ENCODE peak calls at places on chromosome 11, in six cellular contexts. One of them, this sample, is unnamed.

GRCh38 chr11:26953770-26954392 is 40.0 kb upstream of the FIBIN start:
- DNase-seq in choroid plexus epithelial cell: peak
- DNase-seq in HL-60: no peak
- DNase-seq in OCI-LY7: no peak
- DNase-seq in Panc1: no peak
- DNase-seq in Caco-2: no peak
- DNase-seq in this sample: no peak

GRCh38 chr11:75665126-75665525 is 3.7 kb downstream of the MAP6 start:
- DNase-seq in HL-60: no peak
- DNase-seq in Panc1: no peak
- DNase-seq in OCI-LY7: no peak
- DNase-seq in choroid plexus epithelial cell: no peak
- DNase-seq in Caco-2: no peak
- DNase-seq in this sample: no peak

GRCh38 chr11:126186708-126187481 is 24.6 kb downstream of the RPUSD4 start:
- DNase-seq in HL-60: no peak
- DNase-seq in choroid plexus epithelial cell: no peak
- DNase-seq in OCI-LY7: no peak
- DNase-seq in Caco-2: no peak
- DNase-seq in Panc1: no peak
- DNase-seq in this sample: no peak

GRCh38 chr11:18367431-18367830 is 26.9 kb upstream of the LDHA start:
- DNase-seq in Panc1: no peak
- DNase-seq in OCI-LY7: no peak
- DNase-seq in HL-60: no peak
- DNase-seq in Caco-2: no peak
- DNase-seq in choroid plexus epithelial cell: peak
- DNase-seq in this sample: no peak

GRCh38 chr11:111851636-111852035 is 19.7 kb downstream of the ALG9 start:
- DNase-seq in OCI-LY7: peak
- DNase-seq in Caco-2: no peak
- DNase-seq in Panc1: no peak
- DNase-seq in HL-60: no peak
- DNase-seq in choroid plexus epithelial cell: peak
- DNase-seq in this sample: no peak

GRCh38 chr11:1822648-1823375 is 12.0 kb upstream of the SYT8 start:
- DNase-seq in HL-60: no peak
- DNase-seq in Caco-2: no peak
- DNase-seq in OCI-LY7: no peak
- DNase-seq in Panc1: no peak
- DNase-seq in choroid plexus epithelial cell: no peak
- DNase-seq in this sample: no peak

GRCh38 chr11:9677951-9678350 is 14.1 kb downstream of the SWAP70 start:
- DNase-seq in OCI-LY7: no peak
- DNase-seq in choroid plexus epithelial cell: no peak
- DNase-seq in HL-60: no peak
- DNase-seq in Caco-2: no peak
- DNase-seq in Panc1: no peak
- DNase-seq in this sample: no peak

GRCh38 chr11:103842795-103843194 is 193.6 kb upstream of the DDI1 start:
- DNase-seq in Caco-2: no peak
- DNase-seq in Panc1: no peak
- DNase-seq in OCI-LY7: no peak
- DNase-seq in HL-60: no peak
- DNase-seq in choroid plexus epithelial cell: peak
- DNase-seq in this sample: no peak

GRCh38 chr11:61325649-61326414 is 7.1 kb downstream of the DDB1 start:
- DNase-seq in HL-60: no peak
- DNase-seq in OCI-LY7: no peak
- DNase-seq in Caco-2: no peak
- DNase-seq in Panc1: no peak
- DNase-seq in choroid plexus epithelial cell: peak
- DNase-seq in this sample: no peak

GRCh38 chr11:76074178-76075112 is 131.9 kb downstream of the WNT11 start:
- DNase-seq in Panc1: no peak
- DNase-seq in OCI-LY7: no peak
- DNase-seq in HL-60: no peak
- DNase-seq in Caco-2: no peak
- DNase-seq in choroid plexus epithelial cell: peak
- DNase-seq in this sample: no peak

DNA sequence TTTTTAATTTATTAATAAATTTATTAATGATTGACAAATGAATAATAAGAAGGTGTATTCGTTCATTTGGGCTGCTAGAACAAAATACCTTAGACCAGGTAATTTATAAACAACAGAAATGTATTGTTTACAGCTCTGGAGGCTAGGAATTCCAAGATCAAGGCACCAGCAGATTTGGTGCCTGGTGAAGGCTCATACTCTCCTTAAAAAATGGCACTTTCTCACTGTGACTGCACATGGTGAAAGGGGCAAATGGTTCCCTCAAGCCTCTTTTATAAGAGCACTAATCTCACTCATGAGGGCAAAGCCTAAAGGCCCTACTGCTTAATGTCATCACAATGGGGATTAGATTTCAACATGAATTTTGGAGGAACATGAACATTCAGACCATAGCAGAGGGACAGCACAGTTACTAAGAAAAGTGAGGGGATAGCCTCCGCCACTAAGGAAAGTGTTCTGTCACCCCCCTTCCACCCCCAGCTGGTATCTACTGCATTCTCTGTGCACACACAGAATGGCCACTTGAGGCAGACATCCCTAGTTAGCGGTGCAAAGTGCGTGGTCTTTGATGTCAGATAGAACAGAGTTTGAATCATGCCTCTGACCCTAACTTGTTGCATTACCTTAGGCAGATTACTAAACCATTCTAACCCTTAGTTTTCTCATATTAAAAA is 47.2 kb upstream of the CEP295 start:
- DNase-seq in HL-60: no peak
- DNase-seq in OCI-LY7: peak
- DNase-seq in choroid plexus epithelial cell: no peak
- DNase-seq in Caco-2: no peak
- DNase-seq in Panc1: no peak
- DNase-seq in this sample: no peak
- TF ChIP-seq CTCF in HL-60: peak
- TF ChIP-seq CTCF in OCI-LY7: peak
- TF ChIP-seq CTCF in choroid plexus epithelial cell: peak
- TF ChIP-seq CTCF in Caco-2: peak
- TF ChIP-seq CTCF in Panc1: peak
- TF ChIP-seq CTCF in this sample: no peak

GRCh38 chr11:119995730-119996491 is 142.0 kb downstream of the TRIM29 start:
- DNase-seq in HL-60: no peak
- DNase-seq in Panc1: no peak
- DNase-seq in choroid plexus epithelial cell: no peak
- DNase-seq in OCI-LY7: no peak
- DNase-seq in Caco-2: peak
- DNase-seq in this sample: no peak
- TF ChIP-seq CTCF in HL-60: no peak
- TF ChIP-seq CTCF in Panc1: no peak
- TF ChIP-seq CTCF in choroid plexus epithelial cell: no peak
- TF ChIP-seq CTCF in OCI-LY7: no peak
- TF ChIP-seq CTCF in Caco-2: no peak
- TF ChIP-seq CTCF in this sample: no peak

GRCh38 chr11:70715636-70716035 is 317.3 kb downstream of the CTTN start:
- DNase-seq in Panc1: no peak
- DNase-seq in OCI-LY7: no peak
- DNase-seq in HL-60: no peak
- DNase-seq in choroid plexus epithelial cell: no peak
- DNase-seq in Caco-2: no peak
- DNase-seq in this sample: no peak
- TF ChIP-seq CTCF in Panc1: no peak
- TF ChIP-seq CTCF in OCI-LY7: no peak
- TF ChIP-seq CTCF in HL-60: no peak
- TF ChIP-seq CTCF in choroid plexus epithelial cell: no peak
- TF ChIP-seq CTCF in Caco-2: no peak
- TF ChIP-seq CTCF in this sample: no peak

GRCh38 chr11:66327171-66328035 is 8.8 kb downstream of the RIN1 start:
- DNase-seq in choroid plexus epithelial cell: peak
- DNase-seq in HL-60: no peak
- DNase-seq in OCI-LY7: no peak
- DNase-seq in Caco-2: no peak
- DNase-seq in Panc1: no peak
- DNase-seq in this sample: no peak

GRCh38 chr11:66328036-66328306 is 8.3 kb downstream of the RIN1 start:
- DNase-seq in Panc1: no peak
- DNase-seq in Caco-2: no peak
- DNase-seq in OCI-LY7: no peak
- DNase-seq in HL-60: no peak
- DNase-seq in choroid plexus epithelial cell: no peak
- DNase-seq in this sample: no peak

GRCh38 chr11:66328307-66329144 is 7.7 kb downstream of the RIN1 start:
- DNase-seq in Caco-2: peak
- DNase-seq in choroid plexus epithelial cell: peak
- DNase-seq in Panc1: peak
- DNase-seq in OCI-LY7: peak
- DNase-seq in HL-60: peak
- DNase-seq in this sample: peak

GRCh38 chr11:66330931-66331330 is 5.3 kb downstream of the RIN1 start:
- DNase-seq in OCI-LY7: no peak
- DNase-seq in HL-60: no peak
- DNase-seq in Caco-2: no peak
- DNase-seq in Panc1: no peak
- DNase-seq in choroid plexus epithelial cell: no peak
- DNase-seq in this sample: no peak

GRCh38 chr11:66329165-66329673 is 7.0 kb downstream of the RIN1 start:
- DNase-seq in Caco-2: no peak
- DNase-seq in HL-60: no peak
- DNase-seq in choroid plexus epithelial cell: no peak
- DNase-seq in OCI-LY7: no peak
- DNase-seq in Panc1: no peak
- DNase-seq in this sample: no peak
- TF ChIP-seq CTCF in Caco-2: no peak
- TF ChIP-seq CTCF in HL-60: no peak
- TF ChIP-seq CTCF in choroid plexus epithelial cell: no peak
- TF ChIP-seq CTCF in OCI-LY7: no peak
- TF ChIP-seq CTCF in Panc1: no peak
- TF ChIP-seq CTCF in this sample: no peak

GRCh38 chr11:10861047-10861446 is 3.2 kb upstream of the ZBED5 start:
- DNase-seq in OCI-LY7: no peak
- DNase-seq in Caco-2: no peak
- DNase-seq in choroid plexus epithelial cell: no peak
- DNase-seq in HL-60: no peak
- DNase-seq in Panc1: no peak
- DNase-seq in this sample: no peak

GRCh38 chr11:10856689-10857603 is 907 bp downstream of the ZBED5 start:
- DNase-seq in Panc1: no peak
- DNase-seq in HL-60: no peak
- DNase-seq in OCI-LY7: peak
- DNase-seq in Caco-2: peak
- DNase-seq in choroid plexus epithelial cell: peak
- DNase-seq in this sample: no peak

GRCh38 chr11:10855295-10855694 is 2.6 kb downstream of the ZBED5 start:
- DNase-seq in Caco-2: no peak
- DNase-seq in OCI-LY7: no peak
- DNase-seq in HL-60: no peak
- DNase-seq in Panc1: no peak
- DNase-seq in choroid plexus epithelial cell: no peak
- DNase-seq in this sample: no peak

GRCh38 chr11:10858505-10859360 is 880 bp upstream of the ZBED5 start:
- DNase-seq in OCI-LY7: peak
- DNase-seq in Caco-2: peak
- DNase-seq in Panc1: no peak
- DNase-seq in HL-60: no peak
- DNase-seq in choroid plexus epithelial cell: peak
- DNase-seq in this sample: peak

GRCh38 chr11:10857604-10858504 is at the start of gene ZBED5:
- DNase-seq in HL-60: peak
- DNase-seq in OCI-LY7: peak
- DNase-seq in choroid plexus epithelial cell: peak
- DNase-seq in Caco-2: peak
- DNase-seq in Panc1: peak
- DNase-seq in this sample: peak
- TF ChIP-seq CTCF in HL-60: no peak
- TF ChIP-seq CTCF in OCI-LY7: peak
- TF ChIP-seq CTCF in choroid plexus epithelial cell: peak
- TF ChIP-seq CTCF in Caco-2: peak
- TF ChIP-seq CTCF in Panc1: no peak
- TF ChIP-seq CTCF in this sample: no peak

GRCh38 chr11:107752954-107753822 is 41.3 kb upstream of the SLN start:
- DNase-seq in HL-60: no peak
- DNase-seq in Caco-2: no peak
- DNase-seq in choroid plexus epithelial cell: no peak
- DNase-seq in OCI-LY7: no peak
- DNase-seq in Panc1: no peak
- DNase-seq in this sample: no peak

GRCh38 chr11:107756553-107756952 is 44.7 kb upstream of the SLN start:
- DNase-seq in HL-60: no peak
- DNase-seq in Caco-2: no peak
- DNase-seq in OCI-LY7: no peak
- DNase-seq in Panc1: no peak
- DNase-seq in choroid plexus epithelial cell: no peak
- DNase-seq in this sample: no peak

GRCh38 chr11:107752508-107752907 is 40.7 kb upstream of the SLN start:
- DNase-seq in HL-60: no peak
- DNase-seq in OCI-LY7: no peak
- DNase-seq in Panc1: no peak
- DNase-seq in choroid plexus epithelial cell: no peak
- DNase-seq in Caco-2: no peak
- DNase-seq in this sample: no peak

DNA sequence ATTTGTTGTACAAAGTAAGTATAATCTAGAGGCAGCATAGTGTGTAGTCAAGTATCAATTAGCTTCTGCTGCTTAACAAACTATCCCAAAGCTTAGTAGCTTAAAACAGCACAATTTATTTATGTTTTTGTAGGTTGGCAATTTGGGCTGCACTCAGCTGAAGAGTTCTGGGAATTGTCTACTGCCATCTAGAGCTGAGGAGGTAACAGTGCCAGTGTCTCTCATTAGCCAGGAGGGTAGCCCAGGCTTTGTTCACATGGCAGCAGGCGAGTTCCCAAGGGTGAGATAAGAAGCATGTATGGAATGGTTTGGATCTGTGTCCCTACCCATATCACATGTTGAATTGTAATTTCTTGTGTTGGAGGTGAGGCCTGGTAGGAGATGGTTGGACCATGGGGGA is 45.8 kb upstream of the SLN start:
- DNase-seq in HL-60: no peak
- DNase-seq in Panc1: no peak
- DNase-seq in OCI-LY7: no peak
- DNase-seq in Caco-2: no peak
- DNase-seq in choroid plexus epithelial cell: no peak
- DNase-seq in this sample: no peak
- TF ChIP-seq CTCF in HL-60: no peak
- TF ChIP-seq CTCF in Panc1: peak
- TF ChIP-seq CTCF in OCI-LY7: peak
- TF ChIP-seq CTCF in Caco-2: peak
- TF ChIP-seq CTCF in choroid plexus epithelial cell: peak
- TF ChIP-seq CTCF in this sample: no peak

DNA sequence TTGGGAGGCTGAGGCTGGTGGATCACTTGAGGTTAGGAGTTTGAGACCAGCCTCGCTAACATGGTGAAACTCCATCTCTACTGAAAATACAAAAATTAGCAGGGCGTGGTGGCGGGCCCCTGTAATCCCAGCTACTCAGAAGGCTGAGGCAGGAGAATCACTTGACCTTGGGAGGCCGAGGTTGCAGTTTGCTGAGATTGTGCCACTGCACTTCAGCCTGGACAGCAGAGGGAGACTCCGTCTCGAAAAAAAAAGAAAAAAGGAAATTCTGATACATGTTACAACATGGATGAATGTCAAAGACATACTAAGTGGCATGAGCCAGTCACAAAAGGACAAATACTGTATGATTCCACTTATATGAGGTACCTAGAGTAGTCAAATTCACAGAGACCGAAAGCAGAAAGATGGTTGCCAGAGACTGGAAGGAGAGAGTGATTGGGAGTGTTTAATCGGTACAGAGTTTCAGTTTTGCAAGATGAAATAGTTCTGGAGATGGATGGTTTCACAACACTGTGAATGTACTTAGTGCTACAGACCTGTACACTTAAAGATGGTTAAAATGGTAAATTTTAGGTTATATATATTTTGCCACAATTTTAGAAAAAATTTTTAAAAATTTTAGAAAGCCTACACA is 92.3 kb downstream of the BLID start:
- DNase-seq in OCI-LY7: no peak
- DNase-seq in Panc1: no peak
- DNase-seq in choroid plexus epithelial cell: no peak
- DNase-seq in HL-60: no peak
- DNase-seq in Caco-2: no peak
- DNase-seq in this sample: no peak
- TF ChIP-seq CTCF in OCI-LY7: no peak
- TF ChIP-seq CTCF in Panc1: peak
- TF ChIP-seq CTCF in choroid plexus epithelial cell: peak
- TF ChIP-seq CTCF in HL-60: no peak
- TF ChIP-seq CTCF in Caco-2: no peak
- TF ChIP-seq CTCF in this sample: no peak

This sample was measured in omental fat pad.